ENCODE peak calls at places on chromosome 7, in seven cellular contexts. Y is lower lobe of right lung; F is HFFc6; E is activated CD8-positive, alpha-beta T cell treated with anti-CD3 and anti-CD28 coated beads for 36 hours; T is AG04449; N is Peyer's patch; B is H9. S is an unnamed sample.

GRCh38 chr7:7701513-7701912 is 16.9 kb downstream of the RPA3 start:
- DNase-seq in B (no peak), N (no peak), Y (no peak), T (no peak), F (no peak), E (no peak), S (no peak)

GRCh38 chr7:68938151-68938550 is 660.1 kb upstream of the AUTS2 start:
- DNase-seq in T (no peak), F (no peak), B (no peak), E (no peak), Y (no peak), N (no peak), S (no peak)

GRCh38 chr7:74452748-74453320 is 872 bp upstream of the GTF2IRD1 start:
- DNase-seq in B (no peak), Y (no peak), E (no peak), T (no peak), F (peak), N (peak), S (no peak)

GRCh38 chr7:16432425-16432731 is 11.0 kb upstream of the CRPPA start:
- DNase-seq in F (no peak), T (no peak), B (no peak), N (no peak), E (no peak), Y (no peak), S (no peak)

GRCh38 chr7:85102813-85103350 is 84.0 kb downstream of the SEMA3D start:
- DNase-seq in F (peak), B (no peak), N (no peak), E (no peak), Y (no peak), T (no peak), S (peak)

GRCh38 chr7:105703207-105703930 is 122.1 kb upstream of the EFCAB10 start:
- DNase-seq in N (no peak), E (no peak), B (no peak), F (no peak), Y (no peak), T (no peak), S (no peak)

GRCh38 chr7:148701414-148701813 is 2.7 kb downstream of the CUL1 start:
- DNase-seq in T (no peak), B (no peak), E (no peak), N (no peak), F (no peak), Y (no peak), S (no peak)

GRCh38 chr7:50632561-50633413 is 67.6 kb upstream of the DDC start:
- DNase-seq in F (peak), B (peak), E (peak), T (no peak), Y (no peak), N (peak), S (no peak)

GRCh38 chr7:130458256-130458655 is 17.4 kb upstream of the CEP41 start:
- DNase-seq in F (no peak), Y (no peak), E (no peak), B (no peak), N (no peak), T (no peak), S (no peak)

GRCh38 chr7:112789824-112790650 is at the start of gene TMEM168:
- DNase-seq in B (peak), F (peak), E (peak), Y (peak), T (no peak), N (peak), S (peak)

GRCh38 chr7:157769016-157769869 is 432.4 kb downstream of the DNAJB6 start:
- DNase-seq in T (no peak), B (no peak), N (no peak), E (no peak), Y (peak), F (no peak), S (no peak)

GRCh38 chr7:114418117-114418516 is 3.5 kb downstream of the FOXP2 start:
- DNase-seq in Y (no peak), E (no peak), B (no peak), T (no peak), N (no peak), F (no peak), S (no peak)

GRCh38 chr7:143117395-143117794 is 14.5 kb upstream of the PIP start:
- DNase-seq in B (no peak), Y (no peak), N (no peak), T (no peak), F (no peak), E (no peak), S (no peak)

GRCh38 chr7:44639701-44640321 is 33.4 kb downstream of the OGDH start:
- DNase-seq in T (peak), F (peak), B (peak), N (no peak), E (peak), Y (no peak), S (peak)

GRCh38 chr7:87507446-87507845 is 32.0 kb upstream of the ABCB4 start:
- DNase-seq in B (no peak), E (no peak), N (no peak), Y (no peak), T (no peak), F (no peak), S (no peak)

GRCh38 chr7:143287935-143288826 is at the start of gene CASP2:
- DNase-seq in E (peak), Y (peak), F (peak), T (peak), B (peak), N (peak), S (peak)

GRCh38 chr7:37493123-37493522 is 44.5 kb upstream of the ELMO1 start:
- DNase-seq in T (no peak), E (no peak), F (no peak), B (no peak), N (no peak), Y (no peak), S (no peak)

GRCh38 chr7:22150221-22150620 is 204.5 kb upstream of the CDCA7L start:
- DNase-seq in T (no peak), B (no peak), F (no peak), Y (no peak), E (no peak), N (no peak), S (no peak)

GRCh38 chr7:47150497-47151260 is 431.2 kb downstream of the TNS3 start:
- DNase-seq in F (no peak), B (no peak), N (no peak), Y (no peak), E (no peak), T (no peak), S (no peak)

GRCh38 chr7:138958026-138958956 is 22.9 kb downstream of the KIAA1549 start:
- DNase-seq in N (no peak), E (no peak), B (no peak), F (peak), Y (no peak), T (no peak), S (no peak)

GRCh38 chr7:24574365-24574764 is 1.1 kb downstream of the PALS2 start:
- DNase-seq in E (no peak), F (peak), T (no peak), N (no peak), B (no peak), Y (no peak), S (no peak)

GRCh38 chr7:133436014-133436428 is 183.1 kb downstream of the EXOC4 start:
- DNase-seq in Y (no peak), N (no peak), B (no peak), E (no peak), F (peak), T (peak), S (peak)

GRCh38 chr7:134458341-134458805 is 527 bp downstream of the AKR1B1 start:
- DNase-seq in B (peak), F (peak), E (peak), Y (peak), T (no peak), N (peak), S (no peak)

GRCh38 chr7:134460000-134460399 is 1.1 kb upstream of the AKR1B1 start:
- DNase-seq in T (no peak), Y (no peak), F (no peak), E (no peak), B (no peak), N (no peak), S (no peak)

GRCh38 chr7:134457166-134457565 is 1.7 kb downstream of the AKR1B1 start:
- DNase-seq in T (no peak), B (no peak), Y (no peak), F (no peak), E (no peak), N (no peak), S (no peak)

GRCh38 chr7:134461921-134462320 is 3.0 kb upstream of the AKR1B1 start:
- DNase-seq in B (no peak), F (no peak), T (no peak), Y (no peak), E (no peak), N (no peak), S (no peak)

GRCh38 chr7:134458806-134459698 is at the start of gene AKR1B1:
- DNase-seq in Y (peak), F (peak), N (peak), B (peak), T (peak), E (peak), S (peak)
- TF ChIP-seq CTCF in Y (peak), F (peak), N (peak), B (peak), T (peak), E (peak), S (peak)

DNA sequence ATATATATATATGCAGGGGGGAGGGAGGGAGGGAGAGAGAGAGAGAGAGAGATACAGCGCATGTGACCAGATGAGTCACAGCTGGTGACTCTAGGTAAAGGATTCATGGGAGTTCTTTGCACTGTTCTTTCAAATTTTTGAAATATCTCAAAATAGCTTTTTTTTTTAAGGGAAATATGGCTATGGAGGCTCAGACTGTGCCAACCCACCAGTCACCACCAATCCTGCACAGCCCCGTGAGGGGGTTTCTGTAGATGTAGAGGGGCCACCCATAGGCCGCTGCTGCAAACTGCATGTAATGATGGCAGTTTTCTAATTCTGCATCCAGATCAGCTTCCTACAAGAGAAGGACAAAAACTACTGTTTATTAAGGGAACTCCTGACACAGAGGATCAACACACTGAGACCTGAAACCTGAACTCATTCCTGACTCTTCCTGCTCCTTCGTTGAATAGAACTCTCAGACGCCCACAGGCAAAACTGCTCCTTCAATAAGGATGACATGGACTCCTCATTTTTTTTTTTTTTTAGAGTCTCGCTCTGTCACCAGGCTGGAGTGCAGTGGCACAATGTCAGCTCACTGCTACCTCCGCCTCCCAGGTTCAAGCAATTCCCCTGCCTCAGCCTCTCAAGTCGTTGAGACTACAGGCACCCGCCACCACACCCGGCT is 17.3 kb downstream of the DAGLB start:
- DNase-seq in T (peak), B (no peak), N (no peak), E (peak), Y (no peak), F (peak), S (no peak)
- TF ChIP-seq CTCF in T (peak), B (peak), N (no peak), E (no peak), Y (no peak), F (peak), S (peak)

GRCh38 chr7:111728635-111728995 is 166.3 kb upstream of the IMMP2L start:
- DNase-seq in N (no peak), E (no peak), T (no peak), Y (no peak), F (no peak), B (no peak), S (no peak)

GRCh38 chr7:111732923-111733322 is 170.6 kb upstream of the IMMP2L start:
- DNase-seq in F (no peak), T (no peak), N (no peak), E (no peak), Y (no peak), B (no peak), S (no peak)

GRCh38 chr7:111727905-111728634 is 165.8 kb upstream of the IMMP2L start:
- DNase-seq in Y (no peak), F (no peak), B (no peak), T (no peak), N (no peak), E (no peak), S (no peak)

GRCh38 chr7:111729483-111729882 is 167.2 kb upstream of the IMMP2L start:
- DNase-seq in E (no peak), B (peak), Y (no peak), N (no peak), F (no peak), T (no peak), S (no peak)

DNA sequence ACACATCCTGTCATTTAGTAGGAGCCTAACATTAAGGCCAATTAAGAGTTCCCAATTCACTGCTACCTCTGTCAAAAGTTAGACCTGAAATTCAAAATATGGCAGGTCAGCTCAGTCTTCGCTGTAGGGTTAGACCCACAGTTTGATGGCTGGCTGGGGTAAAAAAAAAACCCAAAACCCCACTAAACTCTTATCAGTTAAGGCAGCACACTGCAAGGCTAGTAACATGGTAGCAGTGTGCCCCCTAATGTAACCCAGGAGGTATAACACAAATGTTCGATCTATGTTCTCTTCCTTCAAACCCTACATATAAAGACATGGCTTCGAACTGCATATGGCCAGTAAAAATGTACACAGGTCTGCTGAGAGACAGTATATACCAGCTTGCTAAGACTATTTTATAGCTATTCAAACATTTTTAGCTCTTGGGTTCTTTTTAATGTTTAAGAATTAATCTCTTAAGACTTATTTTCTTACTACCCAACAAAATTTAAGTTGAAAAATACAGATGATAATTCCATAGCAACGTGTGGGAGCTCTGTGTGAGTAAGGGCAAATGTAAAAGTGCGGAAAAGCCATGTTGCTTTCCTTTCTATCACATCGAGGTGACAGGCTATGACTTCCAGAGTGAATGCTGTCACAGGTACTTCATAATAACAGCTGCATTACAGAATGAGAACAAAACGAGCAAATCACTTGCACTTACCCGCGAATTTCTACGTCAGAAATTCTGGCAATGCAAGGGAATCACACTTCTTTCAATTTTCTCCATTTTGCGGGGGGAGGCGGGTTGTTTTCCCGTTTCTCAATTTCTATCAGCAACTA is 168.4 kb upstream of the IMMP2L start:
- DNase-seq in F (peak), N (no peak), Y (no peak), B (no peak), E (peak), T (no peak), S (no peak)
- TF ChIP-seq CTCF in F (peak), N (peak), Y (no peak), B (peak), E (peak), T (peak), S (peak)

DNA sequence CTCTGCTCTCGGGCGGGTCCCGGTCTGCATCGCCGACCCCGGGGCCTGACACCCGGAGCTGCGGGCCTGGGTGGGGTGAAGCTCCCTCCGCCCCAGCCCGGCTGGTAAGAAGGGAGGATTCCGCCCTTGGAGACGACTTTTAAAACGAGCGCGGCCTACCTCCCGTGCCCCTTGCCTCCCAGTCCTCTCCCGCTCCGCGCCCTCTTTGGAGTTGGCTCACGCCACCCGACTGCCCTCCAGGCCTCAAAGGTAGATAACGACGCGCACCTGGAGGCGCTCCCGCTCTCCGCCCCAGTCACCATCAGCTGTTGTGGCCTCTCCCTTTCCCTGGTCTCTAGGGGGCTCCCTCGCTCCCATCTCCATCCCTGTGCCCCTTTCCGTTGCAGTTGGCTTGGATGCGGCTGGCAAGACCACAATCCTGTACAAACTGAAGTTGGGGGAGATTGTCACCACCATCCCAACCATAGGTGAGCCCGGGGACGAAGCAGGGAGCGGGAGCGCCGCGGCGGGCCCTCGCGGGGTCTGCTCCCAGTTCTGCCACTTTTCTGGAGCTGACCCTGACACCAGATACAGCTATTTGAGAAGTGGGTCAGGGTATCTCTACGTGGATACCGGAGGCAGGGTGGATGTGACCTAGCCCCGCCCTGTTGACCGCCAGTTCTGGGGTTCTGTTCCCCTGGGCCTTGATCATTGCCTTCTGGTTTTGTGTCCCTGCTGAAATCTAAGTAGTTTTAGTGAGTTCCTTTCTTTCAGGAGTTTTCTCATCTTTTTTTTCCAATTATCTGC is 679 bp downstream of the ARF5 start:
- DNase-seq in E (peak), N (no peak), T (no peak), B (peak), Y (peak), F (peak), S (peak)
- TF ChIP-seq CTCF in E (no peak), N (no peak), T (peak), B (peak), Y (peak), F (peak), S (peak)

DNA sequence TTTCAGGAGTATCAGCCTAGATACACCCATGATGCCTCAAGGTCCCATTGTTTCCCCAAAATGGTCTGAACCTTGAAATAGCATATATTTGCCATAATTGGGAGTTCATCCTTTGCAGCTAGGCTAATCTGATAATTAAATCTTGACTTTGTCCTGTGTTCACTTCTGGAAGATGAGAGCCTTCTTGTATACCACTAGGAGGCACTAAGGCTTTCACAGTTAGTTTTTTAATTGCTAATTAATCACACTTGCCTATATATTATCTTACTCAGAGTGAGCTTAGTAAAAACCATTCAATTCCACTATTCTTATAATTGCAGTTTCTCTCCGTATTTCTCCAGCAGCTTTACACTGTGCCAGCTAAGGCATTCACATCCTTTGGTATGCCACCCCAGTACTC is 48.7 kb upstream of the MAGI2 start:
- DNase-seq in F (no peak), Y (no peak), N (no peak), B (no peak), T (no peak), E (no peak), S (no peak)
- TF ChIP-seq CTCF in F (peak), Y (no peak), N (peak), B (peak), T (no peak), E (no peak), S (no peak)

GRCh38 chr7:66142996-66143395 is 28.3 kb downstream of the CRCP start:
- DNase-seq in T (no peak), B (no peak), N (no peak), E (no peak), F (no peak), Y (no peak), S (no peak)

GRCh38 chr7:66142334-66142733 is 27.7 kb downstream of the CRCP start:
- DNase-seq in F (no peak), B (no peak), Y (no peak), N (no peak), E (no peak), T (no peak), S (no peak)

GRCh38 chr7:66143876-66144332 is 29.3 kb downstream of the CRCP start:
- DNase-seq in T (no peak), N (no peak), E (no peak), Y (no peak), F (no peak), B (no peak), S (no peak)

GRCh38 chr7:66146701-66147100 is 32.1 kb downstream of the CRCP start:
- DNase-seq in Y (no peak), F (peak), N (no peak), B (no peak), T (no peak), E (no peak), S (peak)

DNA sequence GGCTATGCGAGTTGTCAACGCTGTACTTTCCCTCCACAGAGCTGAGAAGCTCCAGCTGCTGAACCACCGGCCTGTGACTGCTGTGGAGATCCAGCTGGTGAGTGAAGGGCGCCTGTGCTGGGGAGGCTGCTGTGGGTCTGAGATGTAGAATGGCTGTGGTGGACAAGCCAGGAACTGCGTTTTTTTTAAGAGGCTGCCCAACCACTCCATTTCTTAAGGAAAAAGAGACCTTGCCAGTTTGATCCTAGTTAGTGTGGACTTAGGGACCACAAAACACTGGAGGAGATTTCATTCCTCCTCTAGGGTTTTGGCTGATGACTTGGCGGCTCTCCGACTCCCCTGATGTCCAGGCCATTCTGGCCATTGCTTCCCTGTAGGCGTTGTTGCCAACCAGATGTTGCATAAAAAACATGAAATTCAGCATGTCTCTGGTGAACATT is 30.8 kb downstream of the CRCP start:
- DNase-seq in F (no peak), N (no peak), T (no peak), Y (no peak), B (no peak), E (no peak), S (peak)
- TF ChIP-seq CTCF in F (no peak), N (no peak), T (no peak), Y (no peak), B (no peak), E (no peak), S (no peak)

S was measured in AG09319.